ENCODE peak calls at places on chromosomes 2 and 18, in four cellular contexts. One of them, this sample, is unnamed.

GRCh38 chr18:59079264-59079972 is 60.3 kb upstream of the SEC11C start:
- DNase-seq in K562: no peak
- DNase-seq in H1: no peak
- DNase-seq in GM12878: no peak
- DNase-seq in this sample: no peak

GRCh38 chr18:8750954-8751415 is 45.6 kb downstream of the MTCL1 start:
- DNase-seq in K562: no peak
- DNase-seq in H1: no peak
- DNase-seq in GM12878: no peak
- DNase-seq in this sample: peak

GRCh38 chr18:23228102-23229051 is 93.1 kb downstream of the CABLES1 start:
- DNase-seq in K562: no peak
- DNase-seq in H1: no peak
- DNase-seq in GM12878: peak
- DNase-seq in this sample: peak

GRCh38 chr2:225030089-225030653 is 12.1 kb downstream of the DOCK10 start:
- DNase-seq in K562: no peak
- DNase-seq in H1: no peak
- DNase-seq in GM12878: no peak
- DNase-seq in this sample: no peak

GRCh38 chr2:12725238-12726187 is 8.8 kb downstream of the TRIB2 start:
- DNase-seq in K562: no peak
- DNase-seq in H1: no peak
- DNase-seq in GM12878: no peak
- DNase-seq in this sample: no peak

GRCh38 chr18:9413586-9413985 is 61.7 kb upstream of the RALBP1 start:
- DNase-seq in K562: no peak
- DNase-seq in H1: no peak
- DNase-seq in GM12878: no peak
- DNase-seq in this sample: peak

GRCh38 chr2:178177066-178177679 is 17.1 kb upstream of the OSBPL6 start:
- DNase-seq in K562: no peak
- DNase-seq in H1: no peak
- DNase-seq in GM12878: no peak
- DNase-seq in this sample: peak

GRCh38 chr2:10906926-10907479 is 4.7 kb upstream of the KCNF1 start:
- DNase-seq in K562: no peak
- DNase-seq in H1: no peak
- DNase-seq in GM12878: no peak
- DNase-seq in this sample: no peak

GRCh38 chr2:88835726-88836125 is 144.3 kb downstream of the RPIA start:
- DNase-seq in K562: no peak
- DNase-seq in H1: no peak
- DNase-seq in GM12878: no peak
- DNase-seq in this sample: no peak

DNA sequence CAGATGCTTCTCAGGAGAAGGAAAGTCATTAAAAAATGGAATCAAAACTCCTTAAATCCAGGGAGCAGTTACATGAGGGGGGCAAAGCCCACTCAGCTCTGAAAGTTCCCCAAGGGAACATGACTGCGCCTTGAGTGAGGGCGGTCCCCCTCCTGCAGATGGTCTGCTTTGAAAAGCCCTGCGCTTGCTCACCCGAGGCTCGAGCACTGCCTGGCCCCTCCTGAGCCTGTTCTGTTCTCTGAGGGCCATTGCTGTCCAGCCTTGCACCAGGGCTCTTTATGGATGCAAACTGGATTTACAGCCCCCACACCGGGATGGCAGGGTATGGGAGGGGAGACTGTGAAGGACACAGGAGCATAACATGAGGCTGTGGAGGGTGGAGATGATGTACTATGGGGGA is 37.8 kb upstream of the DNMT3A start:
- DNase-seq in K562: no peak
- DNase-seq in H1: peak
- DNase-seq in GM12878: no peak
- DNase-seq in this sample: no peak
- TF ChIP-seq CHD1 in K562: no peak
- TF ChIP-seq CHD1 in H1: no peak
- TF ChIP-seq CHD1 in GM12878: no peak
- TF ChIP-seq CHD1 in this sample: no peak

DNA sequence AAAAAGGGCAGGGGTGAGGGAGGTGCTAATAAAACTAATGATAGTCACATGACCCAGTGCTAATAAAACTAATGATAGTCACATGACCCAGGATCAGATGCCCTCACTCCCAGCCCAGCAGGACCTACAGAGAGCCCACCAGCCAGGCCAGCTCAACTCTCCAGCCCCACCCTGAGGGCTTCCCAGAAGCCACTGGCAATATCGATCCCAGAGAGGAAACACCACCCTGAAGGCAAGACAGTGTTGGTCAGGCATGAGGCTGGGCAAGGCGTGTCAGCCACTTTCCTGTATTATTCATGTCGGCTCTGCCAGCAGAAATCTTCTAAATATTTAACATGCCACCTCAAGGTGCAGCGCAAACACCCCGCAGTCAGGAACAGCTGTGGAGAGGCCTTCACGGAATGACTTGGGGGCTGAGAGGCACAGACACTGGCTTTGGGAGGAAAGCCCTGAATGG is 1.5 kb downstream of the REEP1 start:
- DNase-seq in K562: no peak
- DNase-seq in H1: no peak
- DNase-seq in GM12878: no peak
- DNase-seq in this sample: no peak
- TF ChIP-seq CHD1 in K562: no peak
- TF ChIP-seq CHD1 in H1: no peak
- TF ChIP-seq CHD1 in GM12878: no peak
- TF ChIP-seq CHD1 in this sample: no peak

GRCh38 chr2:165558832-165559231 is 89.3 kb downstream of the CSRNP3 start:
- DNase-seq in K562: no peak
- DNase-seq in H1: no peak
- DNase-seq in GM12878: no peak
- DNase-seq in this sample: no peak
- TF ChIP-seq CHD1 in K562: no peak
- TF ChIP-seq CHD1 in H1: no peak
- TF ChIP-seq CHD1 in GM12878: no peak
- TF ChIP-seq CHD1 in this sample: no peak

GRCh38 chr2:169351725-169352124 is 10.6 kb downstream of the LRP2 start:
- DNase-seq in K562: no peak
- DNase-seq in H1: no peak
- DNase-seq in GM12878: no peak
- DNase-seq in this sample: no peak

GRCh38 chr2:169344736-169345506 is 17.4 kb downstream of the LRP2 start:
- DNase-seq in K562: no peak
- DNase-seq in H1: no peak
- DNase-seq in GM12878: no peak
- DNase-seq in this sample: no peak

GRCh38 chr2:169349528-169349927 is 12.8 kb downstream of the LRP2 start:
- DNase-seq in K562: no peak
- DNase-seq in H1: no peak
- DNase-seq in GM12878: no peak
- DNase-seq in this sample: no peak

GRCh38 chr2:169345507-169346120 is 16.7 kb downstream of the LRP2 start:
- DNase-seq in K562: no peak
- DNase-seq in H1: no peak
- DNase-seq in GM12878: no peak
- DNase-seq in this sample: no peak

GRCh38 chr2:169348321-169349002 is 13.9 kb downstream of the LRP2 start:
- DNase-seq in K562: no peak
- DNase-seq in H1: no peak
- DNase-seq in GM12878: no peak
- DNase-seq in this sample: no peak
- TF ChIP-seq CHD1 in K562: no peak
- TF ChIP-seq CHD1 in H1: no peak
- TF ChIP-seq CHD1 in GM12878: no peak
- TF ChIP-seq CHD1 in this sample: no peak

GRCh38 chr18:39326772-39327171 is 1761.2 kb upstream of the CELF4 start:
- DNase-seq in K562: no peak
- DNase-seq in H1: no peak
- DNase-seq in GM12878: no peak
- DNase-seq in this sample: no peak

GRCh38 chr18:39325973-39326372 is 1760.4 kb upstream of the CELF4 start:
- DNase-seq in K562: no peak
- DNase-seq in H1: no peak
- DNase-seq in GM12878: no peak
- DNase-seq in this sample: no peak
- TF ChIP-seq CHD1 in K562: no peak
- TF ChIP-seq CHD1 in H1: no peak
- TF ChIP-seq CHD1 in GM12878: no peak
- TF ChIP-seq CHD1 in this sample: no peak

GRCh38 chr2:223047260-223047761 is 4.7 kb upstream of the KCNE4 start:
- DNase-seq in K562: no peak
- DNase-seq in H1: no peak
- DNase-seq in GM12878: no peak
- DNase-seq in this sample: peak
- TF ChIP-seq CHD1 in K562: no peak
- TF ChIP-seq CHD1 in H1: no peak
- TF ChIP-seq CHD1 in GM12878: no peak
- TF ChIP-seq CHD1 in this sample: no peak

This sample was measured in IMR-90.